ENCODE peak calls at places on chromosomes 7 and 10, in six cellular contexts. Z, N, Y, Q, X and K are unnamed samples.

GRCh38 chr7:131013716-131014115 is 279.7 kb upstream of the KLF14 start:
- DNase-seq in N (no peak), Y (no peak), Q (no peak), X (no peak), Z (no peak), K (no peak)

GRCh38 chr7:8177109-8177933 is 84.6 kb downstream of the ICA1 start:
- DNase-seq in Q (no peak), Y (no peak), X (no peak), Z (no peak), N (no peak), K (no peak)

GRCh38 chr10:97903128-97904025 is 53.7 kb downstream of the GOLGA7B start:
- DNase-seq in X (no peak), Y (no peak), Z (no peak), N (no peak), Q (no peak), K (no peak)

GRCh38 chr7:47103498-47104205 is 478.3 kb downstream of the TNS3 start:
- DNase-seq in Y (no peak), Z (no peak), X (no peak), N (no peak), Q (no peak), K (no peak)

GRCh38 chr7:85749715-85750453 is 563.0 kb upstream of the SEMA3D start:
- DNase-seq in Y (no peak), Z (peak; percentile 41), N (no peak), X (no peak), Q (no peak), K (no peak)

GRCh38 chr7:41268874-41269273 is 434.0 kb downstream of the INHBA start:
- DNase-seq in X (no peak), Z (no peak), Y (peak; percentile 5), Q (no peak), N (no peak), K (no peak)

GRCh38 chr10:43075612-43076003 is 1.3 kb upstream of the RET start:
- DNase-seq in N (no peak), Z (peak; percentile 72), Q (no peak), Y (no peak), X (no peak), K (no peak)

GRCh38 chr7:137852108-137852507 is 5.3 kb upstream of the DGKI start:
- DNase-seq in Z (no peak), N (no peak), X (no peak), Q (no peak), Y (no peak), K (no peak)

GRCh38 chr10:968546-969199 is 19.6 kb upstream of the GTPBP4 start:
- DNase-seq in Y (no peak), N (no peak), Q (no peak), X (no peak), Z (no peak), K (no peak)

GRCh38 chr10:61286695-61287094 is 166.5 kb downstream of the TMEM26 start:
- DNase-seq in N (no peak), X (no peak), Y (no peak), Z (no peak), Q (no peak), K (no peak)

GRCh38 chr10:107548301-107548700 is 383.8 kb upstream of the SORCS1 start:
- DNase-seq in Z (peak; percentile 58), N (no peak), Q (no peak), X (no peak), Y (no peak), K (peak; percentile 52)

GRCh38 chr10:32332299-32332750 is 14.6 kb downstream of the EPC1 start:
- DNase-seq in X (no peak), N (peak; percentile 79), Y (peak; percentile 25), Q (peak; percentile 57), Z (no peak), K (peak; percentile 52)

GRCh38 chr10:127578628-127579305 is 29.7 kb downstream of the NPS start:
- DNase-seq in Q (no peak), N (no peak), Y (no peak), Z (no peak), X (no peak), K (no peak)

GRCh38 chr10:70920519-70920918 is 32.2 kb upstream of the PCBD1 start:
- DNase-seq in X (no peak), N (no peak), Q (no peak), Z (peak; percentile 52), Y (no peak), K (no peak)

GRCh38 chr7:152762056-152762455 is 2.5 kb downstream of the ACTR3B start:
- DNase-seq in Z (no peak), N (no peak), Y (peak; percentile 48), X (no peak), Q (no peak), K (peak; percentile 30)

GRCh38 chr7:34373940-34374339 is 284.1 kb upstream of the NPSR1 start:
- DNase-seq in Y (no peak), X (no peak), Z (no peak), Q (no peak), N (no peak), K (peak; percentile 10)

GRCh38 chr7:98713411-98713810 is 96.3 kb downstream of the NPTX2 start:
- DNase-seq in Y (no peak), Q (no peak), N (no peak), X (no peak), Z (no peak), K (peak; percentile 13)

GRCh38 chr7:155971180-155971770 is 159.0 kb upstream of the SHH start:
- DNase-seq in Y (no peak), Q (no peak), Z (no peak), N (no peak), X (no peak), K (no peak)

GRCh38 chr10:100370976-100371706 is 24.1 kb downstream of the SCD start:
- DNase-seq in Y (peak; percentile 87), N (no peak), Z (peak; percentile 69), X (peak; percentile 93), Q (peak; percentile 60), K (peak; percentile 93)

GRCh38 chr7:113444281-113444680 is 325.9 kb upstream of the SMIM30 start:
- DNase-seq in X (no peak), Y (no peak), N (no peak), Q (no peak), Z (no peak), K (no peak)

GRCh38 chr7:134388336-134389019 is 70.4 kb downstream of the AKR1B1 start:
- DNase-seq in Z (no peak), N (no peak), X (no peak), Y (no peak), Q (no peak), K (no peak)

GRCh38 chr7:115005942-115006341 is 84.0 kb downstream of the MDFIC start:
- DNase-seq in Q (no peak), Y (no peak), X (no peak), N (no peak), Z (peak; percentile 36), K (no peak)

GRCh38 chr10:115624448-115624847 is 531.3 kb downstream of the ATRNL1 start:
- DNase-seq in Y (no peak), N (no peak), Z (peak; percentile 8), X (peak; percentile 15), Q (no peak), K (peak; percentile 51)

GRCh38 chr10:6493521-6494451 is 86.3 kb downstream of the PRKCQ start:
- DNase-seq in Q (no peak), N (no peak), Z (no peak), X (peak; percentile 12), Y (peak; percentile 11), K (peak; percentile 10)

GRCh38 chr7:138506764-138507163 is 46.7 kb downstream of the TRIM24 start:
- DNase-seq in X (no peak), Q (no peak), Z (no peak), N (no peak), Y (no peak), K (no peak)

GRCh38 chr7:7618410-7618809 is 22.1 kb upstream of the UMAD1 start:
- DNase-seq in N (no peak), Y (no peak), Q (no peak), X (no peak), Z (no peak), K (no peak)